ENCODE peak calls at places on chromosome 16, in five cellular contexts. U is CD8-positive, alpha-beta T cell; R is GM06990; N is mesendoderm; Z is testis. V is an unnamed sample. For H3K27me3, the result is how much of the 10 kb centered on the place peaks cover.

GRCh38 chr16:89153848-89154271 is 17.7 kb upstream of the CDH15 start:
- DNase-seq in N (no peak), R (no peak), Z (no peak), U (no peak), V (no peak)

GRCh38 chr16:3829631-3830536 is 50.6 kb downstream of the CREBBP start:
- DNase-seq in N (no peak), Z (no peak), R (no peak), U (no peak), V (no peak)

GRCh38 chr16:68200120-68200783 is 35.7 kb downstream of the ESRP2 start:
- DNase-seq in R (no peak), N (peak), Z (no peak), U (no peak), V (no peak)

GRCh38 chr16:66720766-66721165 is 24.2 kb upstream of the CMTM4 start:
- DNase-seq in N (no peak), R (no peak), Z (no peak), U (no peak), V (no peak)

GRCh38 chr16:81723098-81723723 is 55.9 kb upstream of the PLCG2 start:
- DNase-seq in Z (peak), U (no peak), R (peak), N (peak), V (no peak)

GRCh38 chr16:847151-847550 is 46.6 kb upstream of the GNG13 start:
- DNase-seq in U (no peak), R (no peak), Z (no peak), N (no peak), V (no peak)

GRCh38 chr16:50593410-50594139 is 45.4 kb downstream of the NKD1 start:
- DNase-seq in U (no peak), R (no peak), Z (no peak), N (peak), V (no peak)

GRCh38 chr16:59356709-59357108 is 622.6 kb upstream of the GOT2 start:
- DNase-seq in N (peak), Z (no peak), U (no peak), R (no peak), V (no peak)

GRCh38 chr16:16021988-16022682 is 72.7 kb downstream of the ABCC1 start:
- DNase-seq in R (no peak), U (no peak), Z (peak), N (peak), V (no peak)

GRCh38 chr16:64453643-64454042 is 668.2 kb downstream of the CDH11 start:
- DNase-seq in R (no peak), N (no peak), U (no peak), Z (no peak), V (no peak)

GRCh38 chr16:81917375-81917774 is 93.9 kb downstream of the SDR42E1 start:
- DNase-seq in U (no peak), Z (no peak), N (no peak), R (no peak), V (no peak)

GRCh38 chr16:75196826-75197225 is 10.1 kb downstream of the CTRB2 start:
- DNase-seq in N (no peak), Z (no peak), U (no peak), R (no peak), V (no peak)

GRCh38 chr16:75192606-75193264 is 14.2 kb downstream of the CTRB2 start:
- DNase-seq in R (no peak), N (no peak), Z (no peak), U (no peak), V (no peak)

GRCh38 chr16:75193265-75193650 is 13.7 kb downstream of the CTRB2 start:
- DNase-seq in N (no peak), U (no peak), R (no peak), Z (no peak), V (no peak)

GRCh38 chr16:75195811-75196790 is 10.9 kb downstream of the CTRB2 start:
- DNase-seq in U (no peak), R (no peak), Z (no peak), N (no peak), V (no peak)

DNA sequence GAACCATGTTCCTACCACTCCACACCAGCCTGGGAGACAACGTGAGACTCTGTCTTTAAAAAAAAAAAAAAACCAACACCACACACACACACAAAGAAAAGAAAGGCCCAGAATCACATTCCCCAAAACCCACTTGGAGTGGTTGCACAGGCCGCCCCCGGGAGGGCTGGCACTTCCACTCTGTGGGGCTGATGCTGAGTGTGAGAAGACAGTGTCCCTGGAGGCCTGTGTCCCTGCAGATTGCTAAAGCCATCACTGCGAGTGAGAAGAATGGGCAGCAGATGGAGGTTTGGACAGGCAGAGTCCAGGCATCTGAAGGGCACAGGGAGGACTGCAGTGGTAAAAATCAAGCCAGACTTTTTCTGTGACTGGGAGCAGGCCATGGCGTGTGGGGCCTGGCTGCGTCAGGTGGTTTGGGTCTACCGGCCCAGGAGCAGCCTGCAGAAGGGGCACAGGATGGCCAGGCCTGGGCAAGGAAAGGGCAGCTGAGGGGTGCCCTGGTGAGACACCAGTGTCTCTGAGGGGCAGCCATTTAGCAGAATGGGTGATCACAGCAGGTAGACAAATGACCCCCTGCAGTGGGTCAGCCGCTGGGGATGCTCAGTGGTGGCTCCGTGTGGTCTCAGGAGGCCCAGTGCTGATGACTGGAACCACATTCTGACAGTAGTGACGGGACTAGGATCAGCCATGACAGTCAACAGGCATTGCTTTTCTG is 13.1 kb downstream of the CTRB2 start:
- DNase-seq in N (no peak), Z (no peak), U (no peak), R (no peak), V (no peak)
- H3K4me3 ChIP-seq in N (no peak), Z (no peak), U (no peak), R (no peak), V (no peak)

DNA sequence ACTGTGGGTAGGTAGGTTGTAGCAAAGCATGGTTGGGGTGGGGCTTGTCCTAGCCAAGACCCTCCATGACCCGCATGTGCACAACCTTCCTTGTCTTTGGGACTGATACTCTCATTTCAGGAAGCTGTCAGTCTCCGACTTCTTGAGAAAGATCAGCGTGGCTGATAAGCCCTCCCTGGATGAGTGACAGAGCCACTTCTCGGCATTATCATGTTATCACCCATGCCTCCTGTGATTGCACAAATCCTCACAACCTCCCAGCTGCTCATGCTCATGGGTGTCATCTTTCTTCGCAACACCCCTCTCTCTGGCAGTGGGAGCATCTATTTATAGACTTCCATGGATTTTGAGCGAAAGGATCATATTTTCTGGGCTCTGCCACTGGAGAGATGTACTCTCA is 314.2 kb downstream of the FOXL1 start:
- DNase-seq in N (no peak), R (no peak), U (no peak), Z (no peak), V (no peak)
- H3K27me3 ChIP-seq in N (under half), R (under half), U (under half), Z (under half), V (under half)

GRCh38 chr16:29819506-29819905 is 756 bp upstream of the MVP start:
- DNase-seq in N (peak), U (no peak), Z (peak), R (no peak), V (no peak)

GRCh38 chr16:29820730-29821662 is 734 bp downstream of the MVP start:
- DNase-seq in Z (peak), N (no peak), U (no peak), R (peak), V (no peak)

GRCh38 chr16:29818082-29818481 is 2.1 kb downstream of the PAGR1 start:
- DNase-seq in U (no peak), R (no peak), Z (no peak), N (no peak), V (no peak)

GRCh38 chr16:29821663-29822115 is 1.4 kb downstream of the MVP start:
- DNase-seq in Z (no peak), N (peak), R (no peak), U (no peak), V (no peak)

GRCh38 chr16:29820271-29820701 is at the start of gene MVP:
- DNase-seq in Z (peak), U (no peak), R (peak), N (no peak), V (peak)
- H3K4me3 ChIP-seq in Z (peak), U (peak), R (peak), N (no peak), V (peak)

DNA sequence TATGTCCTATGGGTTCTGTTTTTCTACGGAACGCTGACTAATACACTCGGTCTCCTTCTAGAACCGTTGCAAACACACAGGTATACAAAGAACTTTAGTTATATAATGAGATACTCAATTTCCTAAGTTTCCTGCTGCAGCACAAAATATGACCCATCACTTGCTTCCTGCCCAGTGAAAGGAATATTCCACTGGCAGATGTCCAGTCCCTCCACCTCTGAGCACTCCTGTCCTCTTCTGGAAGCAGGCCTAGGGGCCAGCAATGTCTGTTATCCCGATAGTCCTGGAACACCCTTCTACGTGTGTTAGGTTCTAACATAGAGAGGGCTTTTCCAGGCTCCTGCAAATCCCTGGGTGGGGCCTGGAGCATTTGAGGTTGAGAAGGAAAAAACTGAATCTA is 32.7 kb downstream of the ADAMTS18 start:
- DNase-seq in Z (no peak), R (no peak), U (no peak), N (no peak), V (no peak)
- H3K27me3 ChIP-seq in Z (under half), R (under half), U (under half), N (under half), V (under half)

GRCh38 chr16:31184888-31185287 is 4.9 kb downstream of the FUS start:
- DNase-seq in U (no peak), Z (no peak), N (no peak), R (no peak), V (no peak)
- H3K4me3 ChIP-seq in U (no peak), Z (no peak), N (no peak), R (no peak), V (no peak)

GRCh38 chr16:86735727-86736126 is 157.4 kb downstream of the FOXL1 start:
- DNase-seq in R (no peak), U (no peak), N (no peak), Z (no peak), V (no peak)
- H3K27me3 ChIP-seq in R (under half), U (under half), N (under half), Z (under half), V (under half)